ENCODE peak calls at places on chromosome 13, in eight cellular contexts. Y is heart right ventricle; Q is ascending aorta; G is NCI-H1417; N is activated CD4-positive, alpha-beta T cell treated with anti-CD3 and anti-CD28 coated beads, Interleukin-2, amount 10 ng/mL, durations not matched to agents 7 days and 5 days; J is non-pigmented ciliary epithelial cell; Z is HS-27A; T is breast epithelium. R is an unnamed sample.

GRCh38 chr13:81408647-81409046 is 1067.7 kb upstream of the SPRY2 start:
- DNase-seq in Y (no peak), Q (no peak), G (no peak), N (no peak), J (no peak), Z (no peak), T (no peak), R (no peak)

GRCh38 chr13:95050800-95051620 is 250.2 kb downstream of the ABCC4 start:
- DNase-seq in Y (no peak), Q (no peak), G (no peak), N (no peak), J (no peak), Z (no peak), T (no peak), R (no peak)

GRCh38 chr13:66887088-66887487 is 343.0 kb downstream of the PCDH9 start:
- DNase-seq in Y (peak), Q (no peak), G (no peak), N (no peak), J (no peak), Z (no peak), T (no peak), R (no peak)

GRCh38 chr13:22198001-22198400 is 527.1 kb downstream of the FGF9 start:
- DNase-seq in Y (no peak), Q (no peak), G (no peak), N (no peak), J (no peak), Z (no peak), T (no peak), R (no peak)

GRCh38 chr13:39417643-39418042 is 185.3 kb downstream of the LHFPL6 start:
- DNase-seq in Y (no peak), Q (no peak), G (no peak), N (no peak), J (peak), Z (peak), T (no peak), R (no peak)

GRCh38 chr13:49435992-49436391 is 7.9 kb downstream of the CAB39L start:
- DNase-seq in Y (no peak), Q (no peak), G (no peak), N (no peak), J (no peak), Z (no peak), T (no peak), R (no peak)

GRCh38 chr13:28340272-28340793 is 154.6 kb downstream of the FLT1 start:
- DNase-seq in Y (no peak), Q (no peak), G (no peak), N (no peak), J (no peak), Z (no peak), T (no peak), R (no peak)

GRCh38 chr13:64154514-64154913 is 2738.9 kb upstream of the PCDH20 start:
- DNase-seq in Y (no peak), Q (no peak), G (no peak), N (no peak), J (no peak), Z (no peak), T (no peak), R (no peak)

GRCh38 chr13:100483836-100484381 is 104.7 kb downstream of the GGACT start:
- DNase-seq in Y (no peak), Q (no peak), G (no peak), N (no peak), J (no peak), Z (no peak), T (no peak), R (no peak)

GRCh38 chr13:29905845-29906244 is 55.4 kb upstream of the UBL3 start:
- DNase-seq in Y (no peak), Q (no peak), G (no peak), N (no peak), J (no peak), Z (no peak), T (no peak), R (peak)

GRCh38 chr13:41774605-41775218 is 186.2 kb downstream of the VWA8 start:
- DNase-seq in Y (no peak), Q (no peak), G (no peak), N (no peak), J (no peak), Z (no peak), T (no peak), R (no peak)